ENCODE peak calls at places on chromosomes 12 and 14, in five cellular contexts. N is progenitor cell of endocrine pancreas; K is activated CD8-positive, alpha-beta memory T cell treated with anti-CD3 and anti-CD28 coated beads for 4 hours; Y is tibial artery; O is stimulated activated CD4-positive, alpha-beta T cell treated with anti-CD3 and anti-CD28 coated beads, TNF-alpha, amount 100 ng/mL, for 4 hours. X is an unnamed sample.

GRCh38 chr14:103732868-103733626 is 17.4 kb downstream of the ZFYVE21 start:
- DNase-seq in N (no peak), K (no peak), Y (no peak), O (no peak), X (no peak)

GRCh38 chr14:64421166-64421565 is 33.0 kb downstream of the MTHFD1 start:
- DNase-seq in N (no peak), K (no peak), Y (no peak), O (no peak), X (no peak)

GRCh38 chr14:28771168-28771567 is 4.6 kb downstream of the FOXG1 start:
- DNase-seq in N (no peak), K (no peak), Y (no peak), O (no peak), X (no peak)

GRCh38 chr12:69024907-69025306 is 91.9 kb upstream of the CPM start:
- DNase-seq in N (no peak), K (no peak), Y (no peak), O (no peak), X (no peak)

GRCh38 chr14:75736845-75737485 is 75.9 kb downstream of the TTLL5 start:
- DNase-seq in N (no peak), K (no peak), Y (no peak), O (no peak), X (no peak)

GRCh38 chr12:89721291-89721987 is 12.8 kb upstream of the ATP2B1 start:
- DNase-seq in N (no peak), K (no peak), Y (no peak), O (no peak), X (no peak)

GRCh38 chr12:233615-233968 is 19.6 kb upstream of the SLC6A12 start:
- DNase-seq in N (no peak), K (no peak), Y (no peak), O (no peak), X (no peak)

GRCh38 chr14:32564591-32564990 is 235.5 kb downstream of the AKAP6 start:
- DNase-seq in N (no peak), K (no peak), Y (no peak), O (no peak), X (no peak)

GRCh38 chr12:88934163-88934747 is 354.0 kb upstream of the KITLG start:
- DNase-seq in N (no peak), K (no peak), Y (no peak), O (no peak), X (no peak)

GRCh38 chr14:64671591-64671990 is 32.6 kb upstream of the PLEKHG3 start:
- DNase-seq in N (no peak), K (no peak), Y (no peak), O (no peak), X (no peak)

GRCh38 chr12:45726594-45727300 is 2.8 kb upstream of the ARID2 start:
- DNase-seq in N (peak; percentile 51), K (no peak), Y (peak; percentile 83), O (no peak), X (peak; percentile 27)

GRCh38 chr12:127174881-127175280 is 1092.1 kb upstream of the TMEM132C start:
- DNase-seq in N (no peak), K (no peak), Y (no peak), O (no peak), X (no peak)

GRCh38 chr12:64385468-64385867 is 5.1 kb downstream of the C12orf56 start:
- DNase-seq in N (no peak), K (no peak), Y (no peak), O (no peak), X (no peak)

GRCh38 chr12:116590561-116590960 is 31.4 kb downstream of the MAP1LC3B2 start:
- DNase-seq in N (no peak), K (no peak), Y (no peak), O (no peak), X (no peak)

GRCh38 chr14:101907619-101908018 is 56.8 kb upstream of the DYNC1H1 start:
- DNase-seq in N (no peak), K (no peak), Y (no peak), O (no peak), X (no peak)

GRCh38 chr12:50013361-50014147 is 11.7 kb downstream of the RACGAP1 start:
- DNase-seq in N (no peak), K (no peak), Y (no peak), O (no peak), X (no peak)

GRCh38 chr14:96117101-96117897 is 78.1 kb downstream of the C14orf132 start:
- DNase-seq in N (no peak), K (no peak), Y (no peak), O (no peak), X (no peak)

GRCh38 chr14:21054768-21055145 is 2.9 kb upstream of the RNASE8 start:
- DNase-seq in N (no peak), K (no peak), Y (no peak), O (no peak), X (no peak)

GRCh38 chr12:114762490-114763110 is 78.6 kb upstream of the TBX3 start:
- DNase-seq in N (no peak), K (no peak), Y (no peak), O (no peak), X (no peak)

GRCh38 chr14:78933948-78934524 is 763.9 kb downstream of the NRXN3 start:
- DNase-seq in N (no peak), K (no peak), Y (no peak), O (no peak), X (no peak)

GRCh38 chr12:52742196-52742580 is 35.0 kb downstream of the KRT76 start:
- DNase-seq in N (no peak), K (no peak), Y (no peak), O (no peak), X (no peak)

GRCh38 chr14:93953263-93953662 is 23.1 kb downstream of the ASB2 start:
- DNase-seq in N (no peak), K (no peak), Y (no peak), O (no peak), X (no peak)

GRCh38 chr14:71985538-71986234 is 53.5 kb downstream of the RGS6 start:
- DNase-seq in N (no peak), K (no peak), Y (no peak), O (no peak), X (no peak)

GRCh38 chr12:31106101-31106803 is 32.6 kb downstream of the DDX11 start:
- DNase-seq in N (no peak), K (no peak), Y (no peak), O (no peak), X (no peak)

GRCh38 chr14:51328942-51329350 is 88.9 kb downstream of the TMX1 start:
- DNase-seq in N (no peak), K (no peak), Y (no peak), O (no peak), X (no peak)

GRCh38 chr14:39374846-39375245 is 57.4 kb downstream of the FBXO33 start:
- DNase-seq in N (no peak), K (no peak), Y (no peak), O (no peak), X (no peak)

GRCh38 chr14:51131516-51131915 is 36.6 kb upstream of the TRIM9 start:
- DNase-seq in N (no peak), K (no peak), Y (no peak), O (no peak), X (no peak)

GRCh38 chr12:112549031-112549430 is 130.3 kb downstream of the PTPN11 start:
- DNase-seq in N (no peak), K (no peak), Y (no peak), O (no peak), X (no peak)

GRCh38 chr12:109870648-109871047 is 9.7 kb downstream of the GLTP start:
- DNase-seq in N (no peak), K (no peak), Y (no peak), O (no peak), X (no peak)

GRCh38 chr12:32661706-32662105 is 17.4 kb upstream of the DNM1L start:
- DNase-seq in N (no peak), K (no peak), Y (no peak), O (no peak), X (no peak)